ENCODE peak calls at places on chromosomes 16 and 17, in eight cellular contexts. F, K, T, C, B, Y, G and U are unnamed samples.

GRCh38 chr17:76529224-76529642 is 8.3 kb downstream of the CYGB start:
- DNase-seq in K (peak), F (peak), C (no peak), G (peak), T (no peak), B (no peak), Y (no peak), U (peak)

GRCh38 chr17:61782683-61783082 is 80.6 kb downstream of the BRIP1 start:
- DNase-seq in C (no peak), T (no peak), K (no peak), Y (no peak), B (no peak), G (no peak), F (no peak), U (no peak)

GRCh38 chr17:78342438-78343098 is 17.3 kb downstream of the SOCS3 start:
- DNase-seq in B (peak), T (no peak), G (peak), F (peak), Y (no peak), C (peak), K (no peak), U (no peak)

GRCh38 chr17:56934280-56934679 is 20.4 kb upstream of the TRIM25 start:
- DNase-seq in B (no peak), K (no peak), F (no peak), C (no peak), Y (peak), G (no peak), T (no peak), U (no peak)

GRCh38 chr17:75633484-75634375 is 496 bp downstream of the SMIM5 start:
- DNase-seq in B (peak), Y (peak), K (peak), G (peak), F (peak), T (peak), C (peak), U (peak)

GRCh38 chr16:1612320-1613111 is at the start of gene CRAMP1:
- DNase-seq in F (no peak), Y (peak), C (peak), K (peak), G (peak), T (peak), B (no peak), U (peak)

GRCh38 chr17:70357196-70357595 is 187.9 kb downstream of the KCNJ2 start:
- DNase-seq in G (no peak), F (no peak), K (no peak), T (no peak), C (no peak), Y (no peak), B (no peak), U (no peak)

GRCh38 chr16:80274576-80275191 is 266.1 kb upstream of the DYNLRB2 start:
- DNase-seq in C (no peak), K (no peak), Y (no peak), F (no peak), B (no peak), G (no peak), T (peak), U (no peak)

DNA sequence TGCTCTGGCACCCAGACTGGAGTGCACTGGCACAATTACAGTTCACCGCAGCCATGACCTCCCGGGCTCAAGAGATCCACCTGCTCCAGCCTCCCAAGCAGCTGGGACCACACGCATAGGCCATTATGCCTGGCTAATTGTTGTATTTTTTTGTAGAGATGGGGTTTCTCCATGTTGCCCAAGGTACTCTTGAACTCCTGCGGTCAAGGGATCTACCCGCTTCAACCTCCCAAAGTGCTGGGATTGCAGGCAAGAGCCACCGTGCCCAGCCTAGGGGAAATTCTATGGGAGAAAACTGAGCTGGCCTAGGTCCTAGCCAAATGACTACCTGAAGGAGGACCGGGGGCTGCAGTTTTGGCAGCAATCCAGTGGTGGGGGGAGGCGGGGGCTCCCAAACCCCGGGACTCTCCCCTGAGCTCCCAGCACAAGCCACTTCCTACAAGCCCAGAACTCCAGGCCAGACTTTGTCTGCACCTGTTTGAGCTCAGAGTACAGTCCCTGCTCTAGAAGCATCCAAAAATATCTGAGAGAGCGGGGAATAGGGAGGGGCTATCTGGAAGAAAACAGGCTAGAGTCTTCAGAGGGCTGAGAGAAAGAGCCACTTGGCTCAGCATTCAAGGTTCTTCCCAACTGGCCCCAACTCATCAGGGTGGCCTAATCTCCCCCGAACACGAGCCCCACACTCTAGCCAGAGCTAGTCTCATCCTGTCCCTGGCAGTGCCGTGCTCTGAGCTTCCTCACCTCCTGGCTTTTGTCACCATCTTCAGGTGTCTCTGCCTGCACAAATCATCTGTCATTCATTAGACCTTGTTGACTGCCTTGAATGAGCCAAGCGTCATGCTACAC is 9.1 kb downstream of the SRL start:
- DNase-seq in B (no peak), T (no peak), K (no peak), Y (no peak), C (no peak), F (no peak), G (no peak), U (no peak)
- TF ChIP-seq CTCF in B (no peak), T (no peak), K (no peak), Y (no peak), C (no peak), F (no peak), G (no peak), U (no peak)

DNA sequence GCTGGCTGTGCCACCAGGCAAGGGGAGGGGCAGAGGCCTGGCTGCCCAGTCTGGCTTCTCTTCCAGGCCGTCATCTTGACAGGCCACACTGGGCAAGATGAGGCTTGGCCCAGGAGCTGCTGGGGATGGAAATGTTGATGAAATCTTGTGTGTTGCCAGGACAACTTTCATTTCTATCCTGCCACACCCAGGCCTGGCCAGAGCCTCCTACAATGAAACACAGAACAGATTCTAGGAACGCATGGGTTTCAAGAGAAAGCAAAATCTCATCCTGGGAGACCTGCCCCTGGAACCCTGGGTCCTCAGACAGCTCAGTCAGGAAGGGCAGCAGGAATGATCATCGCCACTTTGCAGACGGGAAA is 9.3 kb downstream of the HEXIM2 start:
- DNase-seq in T (no peak), C (no peak), G (peak), B (peak), F (peak), Y (no peak), K (peak), U (no peak)
- TF ChIP-seq EZH2phosphoT487 in T (no peak), C (no peak), G (no peak), B (no peak), F (no peak), Y (no peak), K (no peak), U (no peak)

DNA sequence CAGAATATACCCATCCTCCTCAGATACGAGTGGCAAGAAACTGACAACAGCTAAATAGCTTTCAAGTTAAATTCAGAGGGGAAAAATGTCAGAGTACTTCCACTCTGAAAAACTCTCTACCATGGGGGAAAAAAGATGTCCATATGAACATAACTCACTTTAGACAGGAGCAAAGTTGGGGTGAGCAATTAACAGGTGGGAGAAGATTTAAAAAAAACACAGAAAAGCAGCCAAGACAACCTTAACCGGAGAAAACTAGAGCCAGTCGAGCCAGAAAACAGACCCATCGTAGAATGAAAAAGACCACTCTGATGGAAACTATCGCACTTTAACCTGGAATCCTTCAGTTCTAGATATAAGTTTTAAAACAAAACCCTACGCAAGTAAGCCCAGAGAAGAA is 833 bp downstream of the TERF2 start:
- DNase-seq in C (no peak), G (no peak), F (no peak), B (no peak), Y (no peak), T (no peak), K (no peak), U (peak)
- H2AFZ ChIP-seq in C (no peak), G (peak), F (no peak), B (no peak), Y (peak), T (peak), K (peak), U (peak)

GRCh38 chr16:73565263-73565662 is 517.3 kb upstream of the ZFHX3 start:
- DNase-seq in T (peak), K (no peak), B (peak), F (peak), G (no peak), C (peak), Y (no peak), U (no peak)
- TF ChIP-seq CTCF in T (peak), K (peak), B (peak), F (peak), G (no peak), C (peak), Y (peak), U (peak)

GRCh38 chr16:86751081-86752030 is 173.0 kb downstream of the FOXL1 start:
- DNase-seq in G (no peak), T (no peak), F (peak), Y (no peak), B (no peak), K (peak), C (no peak), U (no peak)

GRCh38 chr16:86753399-86753798 is 175.1 kb downstream of the FOXL1 start:
- DNase-seq in Y (no peak), T (no peak), B (no peak), G (no peak), K (no peak), C (no peak), F (no peak), U (no peak)

GRCh38 chr16:86755571-86756006 is 177.2 kb downstream of the FOXL1 start:
- DNase-seq in G (no peak), K (no peak), Y (no peak), F (no peak), T (no peak), C (no peak), B (no peak), U (no peak)

GRCh38 chr16:86748643-86749042 is 170.3 kb downstream of the FOXL1 start:
- DNase-seq in Y (no peak), T (no peak), G (no peak), C (no peak), K (no peak), B (no peak), F (no peak), U (no peak)

DNA sequence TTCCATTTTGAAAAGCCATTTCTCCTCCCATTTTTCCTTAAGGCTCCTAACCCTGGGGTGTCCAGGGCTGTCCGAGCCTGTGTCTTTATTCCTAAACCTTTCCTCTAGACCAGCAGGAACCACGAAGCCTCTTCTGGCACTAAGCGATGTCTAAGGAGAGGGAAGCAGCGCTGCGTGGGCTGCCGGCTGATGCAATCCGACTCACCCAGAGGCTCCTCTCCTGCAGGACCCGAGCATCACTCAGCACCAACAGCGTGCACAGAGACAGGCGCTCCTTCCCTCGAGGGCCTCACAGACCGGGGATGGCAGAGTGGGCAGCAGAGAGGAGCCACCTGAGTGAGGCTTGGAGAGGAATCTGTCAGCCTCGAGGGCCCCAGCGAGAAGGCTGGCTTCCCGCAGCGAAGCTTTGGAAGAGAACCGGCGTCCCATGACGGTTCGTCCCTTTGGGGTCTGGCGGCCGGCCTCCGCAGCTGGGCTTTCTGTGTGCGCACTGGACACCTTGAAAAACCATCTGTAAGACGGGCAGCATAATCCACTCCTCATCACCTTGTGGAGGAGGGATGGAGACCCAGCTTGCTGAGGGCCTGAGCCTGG is 174.3 kb downstream of the FOXL1 start:
- DNase-seq in K (no peak), Y (no peak), G (no peak), C (no peak), T (no peak), B (no peak), F (no peak), U (no peak)
- TF ChIP-seq EZH2phosphoT487 in K (no peak), Y (no peak), G (no peak), C (no peak), T (no peak), B (no peak), F (no peak), U (no peak)

GRCh38 chr17:49576906-49577650 is 1.4 kb downstream of the NXPH3 start:
- DNase-seq in T (no peak), C (no peak), G (no peak), B (no peak), F (no peak), Y (no peak), K (peak), U (no peak)
- H2AFZ ChIP-seq in T (peak), C (peak), G (peak), B (no peak), F (peak), Y (no peak), K (peak), U (no peak)

GRCh38 chr17:49515196-49515770 is 20.2 kb downstream of the NGFR start:
- DNase-seq in T (peak), F (peak), K (peak), B (peak), Y (peak), C (peak), G (peak), U (no peak)

GRCh38 chr17:49513616-49514373 is 18.7 kb downstream of the NGFR start:
- DNase-seq in T (no peak), C (no peak), F (no peak), Y (no peak), B (no peak), K (no peak), G (no peak), U (no peak)

GRCh38 chr17:49513044-49513395 is 17.9 kb downstream of the NGFR start:
- DNase-seq in T (no peak), Y (no peak), C (no peak), G (no peak), B (no peak), F (no peak), K (no peak), U (no peak)

GRCh38 chr17:49516190-49516589 is 21.1 kb downstream of the NGFR start:
- DNase-seq in G (peak), C (no peak), Y (no peak), B (no peak), T (no peak), K (no peak), F (no peak), U (no peak)

DNA sequence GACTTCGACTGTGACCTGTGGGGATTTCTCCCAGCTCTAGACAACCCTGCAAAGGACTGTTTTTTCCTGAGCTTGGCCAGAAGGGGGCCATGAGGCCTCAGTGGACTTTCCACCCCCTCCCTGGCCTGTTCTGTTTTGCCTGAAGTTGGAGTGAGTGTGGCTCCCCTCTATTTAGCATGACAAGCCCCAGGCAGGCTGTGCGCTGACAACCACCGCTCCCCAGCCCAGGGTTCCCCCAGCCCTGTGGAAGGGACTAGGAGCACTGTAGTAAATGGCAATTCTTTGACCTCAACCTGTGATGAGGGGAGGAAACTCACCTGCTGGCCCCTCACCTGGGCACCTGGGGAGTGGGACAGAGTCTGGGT is 19.3 kb downstream of the NGFR start:
- DNase-seq in K (no peak), T (peak), C (peak), Y (peak), G (peak), B (no peak), F (no peak), U (no peak)
- TF ChIP-seq CTCF in K (no peak), T (peak), C (peak), Y (peak), G (peak), B (peak), F (peak), U (no peak)

GRCh38 chr16:54673353-54673752 is 257.3 kb upstream of the IRX5 start:
- DNase-seq in G (no peak), Y (no peak), B (no peak), C (no peak), F (peak), T (no peak), K (no peak), U (no peak)

GRCh38 chr16:54677551-54677950 is 253.1 kb upstream of the IRX5 start:
- DNase-seq in C (no peak), Y (no peak), F (no peak), K (no peak), B (no peak), T (no peak), G (no peak), U (no peak)

DNA sequence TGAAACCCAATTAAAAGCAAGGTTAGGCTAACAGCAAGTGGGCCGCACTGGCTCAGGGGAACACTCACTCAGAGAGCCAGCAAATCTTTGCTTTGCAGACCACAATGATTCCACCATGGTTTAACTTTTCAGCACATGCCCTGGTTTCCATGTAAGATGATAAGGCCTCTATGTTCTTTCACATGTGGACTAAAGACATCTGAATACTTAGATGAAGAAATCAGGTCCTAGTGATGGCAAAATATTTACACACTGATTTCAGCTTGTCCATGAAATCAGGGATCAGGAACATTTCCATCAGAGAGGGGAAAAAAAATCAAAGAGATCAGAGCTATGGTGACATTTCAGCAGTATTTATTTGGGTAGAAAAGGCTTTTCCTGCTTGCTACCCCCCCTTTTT is 258.2 kb upstream of the IRX5 start:
- DNase-seq in G (no peak), T (no peak), B (no peak), Y (no peak), C (no peak), F (no peak), K (no peak), U (no peak)
- TF ChIP-seq EZH2phosphoT487 in G (no peak), T (no peak), B (no peak), Y (no peak), C (no peak), F (no peak), K (no peak), U (no peak)

DNA sequence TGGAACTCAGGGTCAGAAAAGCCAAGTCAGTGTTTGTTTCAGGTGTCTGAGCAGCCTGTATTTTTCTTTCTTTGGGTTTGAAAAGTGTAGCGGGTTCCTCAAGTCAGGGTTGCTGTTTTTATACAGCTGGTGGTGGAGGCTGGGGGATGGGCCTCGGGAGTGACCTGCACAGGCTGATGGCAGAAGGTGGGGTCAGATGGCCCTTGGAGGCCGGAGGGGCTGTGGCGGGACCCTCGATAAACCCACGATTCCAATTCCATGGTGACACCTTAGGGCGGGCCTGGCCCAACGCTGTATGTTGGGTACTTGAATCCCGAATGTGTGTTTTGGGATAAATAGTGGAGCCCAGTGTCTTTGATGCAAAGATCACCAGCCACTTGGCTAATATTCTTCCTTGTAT is 28.7 kb downstream of the COX4I1 start:
- DNase-seq in B (no peak), F (no peak), T (no peak), C (no peak), G (no peak), K (no peak), Y (no peak), U (no peak)
- H2AFZ ChIP-seq in B (no peak), F (no peak), T (no peak), C (no peak), G (no peak), K (no peak), Y (no peak), U (no peak)

GRCh38 chr17:27872776-27873175 is 20.4 kb downstream of the LYRM9 start:
- DNase-seq in B (no peak), G (no peak), C (no peak), T (no peak), F (no peak), Y (no peak), K (no peak), U (no peak)

GRCh38 chr17:27870345-27870744 is 22.8 kb downstream of the LYRM9 start:
- DNase-seq in Y (no peak), F (no peak), K (no peak), T (no peak), C (no peak), G (no peak), B (no peak), U (no peak)

GRCh38 chr17:27873211-27873610 is 20.0 kb downstream of the LYRM9 start:
- DNase-seq in K (no peak), F (no peak), T (no peak), G (no peak), C (no peak), Y (no peak), B (no peak), U (no peak)

GRCh38 chr17:27871407-27871806 is 21.8 kb downstream of the LYRM9 start:
- DNase-seq in Y (no peak), B (no peak), F (no peak), C (no peak), T (no peak), K (no peak), G (no peak), U (no peak)

GRCh38 chr17:27868565-27868964 is 24.6 kb downstream of the LYRM9 start:
- DNase-seq in C (no peak), B (no peak), K (no peak), Y (no peak), T (no peak), G (no peak), F (no peak), U (no peak)
- TF ChIP-seq CTCF in C (no peak), B (no peak), K (no peak), Y (no peak), T (no peak), G (no peak), F (no peak), U (no peak)